ENCODE peak calls at places on chromosomes 12 and 14, in six cellular contexts. O, L, Y, U, S and I are unnamed samples.

GRCh38 chr14:52131640-52132320 is 62.9 kb upstream of the NID2 start:
- DNase-seq in O (peak), L (peak), Y (peak), U (peak), S (peak), I (peak)

GRCh38 chr14:64704145-64704742 is at the start of gene PLEKHG3:
- DNase-seq in O (peak), L (peak), Y (peak), U (peak), S (no peak), I (peak)

GRCh38 chr12:87157791-87158190 is 871.4 kb downstream of the C12orf50 start:
- DNase-seq in O (peak), L (no peak), Y (no peak), U (no peak), S (no peak), I (no peak)

GRCh38 chr12:3617565-3617964 is 126.6 kb downstream of the PRMT8 start:
- DNase-seq in O (no peak), L (no peak), Y (no peak), U (no peak), S (no peak), I (no peak)

GRCh38 chr14:100100032-100100405 is 34.8 kb downstream of the EVL start:
- DNase-seq in O (no peak), L (no peak), Y (no peak), U (no peak), S (no peak), I (no peak)

GRCh38 chr12:124517260-124518050 is 50.0 kb downstream of the NCOR2 start:
- DNase-seq in O (peak), L (no peak), Y (peak), U (no peak), S (no peak), I (no peak)

GRCh38 chr12:100935929-100936328 is 141.4 kb downstream of the ANO4 start:
- DNase-seq in O (no peak), L (no peak), Y (no peak), U (no peak), S (no peak), I (no peak)

GRCh38 chr14:56282179-56282578 is 164.0 kb downstream of the PELI2 start:
- DNase-seq in O (no peak), L (no peak), Y (no peak), U (no peak), S (no peak), I (no peak)

GRCh38 chr14:88682495-88683114 is 110.1 kb downstream of the EML5 start:
- DNase-seq in O (no peak), L (no peak), Y (no peak), U (peak), S (no peak), I (no peak)

GRCh38 chr14:97414718-97415098 is 617.5 kb downstream of the VRK1 start:
- DNase-seq in O (no peak), L (no peak), Y (no peak), U (no peak), S (no peak), I (no peak)

GRCh38 chr14:89678715-89679220 is 261.7 kb upstream of the FOXN3 start:
- DNase-seq in O (no peak), L (no peak), Y (no peak), U (no peak), S (no peak), I (no peak)

GRCh38 chr14:61471297-61471980 is 150.1 kb downstream of the PRKCH start:
- DNase-seq in O (no peak), L (no peak), Y (no peak), U (no peak), S (no peak), I (no peak)

GRCh38 chr12:4802841-4803240 is 82.6 kb downstream of the GALNT8 start:
- DNase-seq in O (no peak), L (no peak), Y (no peak), U (no peak), S (no peak), I (no peak)

GRCh38 chr12:49705479-49706267 is 1.5 kb downstream of the FMNL3 start:
- DNase-seq in O (no peak), L (peak), Y (peak), U (peak), S (no peak), I (peak)

GRCh38 chr14:72745546-72745945 is 148.4 kb downstream of the DPF3 start:
- DNase-seq in O (no peak), L (no peak), Y (peak), U (no peak), S (no peak), I (no peak)

GRCh38 chr14:82359201-82359600 is 825.5 kb upstream of the SEL1L start:
- DNase-seq in O (no peak), L (no peak), Y (no peak), U (no peak), S (no peak), I (no peak)

GRCh38 chr12:122021822-122022392 is at the start of gene BCL7A:
- DNase-seq in O (peak), L (peak), Y (peak), U (peak), S (no peak), I (peak)

GRCh38 chr12:50633950-50634349 is 129.2 kb downstream of the DIP2B start:
- DNase-seq in O (no peak), L (no peak), Y (no peak), U (no peak), S (no peak), I (no peak)

GRCh38 chr12:31412292-31412801 is 86.4 kb upstream of the SINHCAF start:
- DNase-seq in O (no peak), L (no peak), Y (no peak), U (no peak), S (no peak), I (no peak)

GRCh38 chr12:2080604-2081003 is 27.8 kb downstream of the CACNA1C start:
- DNase-seq in O (no peak), L (no peak), Y (no peak), U (no peak), S (no peak), I (no peak)

GRCh38 chr14:101857226-101857625 is 95.7 kb downstream of the PPP2R5C start:
- DNase-seq in O (peak), L (no peak), Y (no peak), U (peak), S (no peak), I (no peak)

GRCh38 chr12:77362871-77363270 is 297.5 kb upstream of the E2F7 start:
- DNase-seq in O (no peak), L (no peak), Y (no peak), U (no peak), S (no peak), I (no peak)

GRCh38 chr12:47817272-47818006 is 2.3 kb downstream of the HDAC7 start:
- DNase-seq in O (no peak), L (peak), Y (no peak), U (no peak), S (no peak), I (no peak)

GRCh38 chr12:51000245-51000644 is 25.9 kb downstream of the SLC11A2 start:
- DNase-seq in O (peak), L (no peak), Y (no peak), U (no peak), S (no peak), I (no peak)

GRCh38 chr12:15984963-15985362 is 73.8 kb downstream of the DERA start:
- DNase-seq in O (no peak), L (no peak), Y (no peak), U (no peak), S (no peak), I (no peak)

GRCh38 chr12:50110127-50110761 is 1.8 kb upstream of the COX14 start:
- DNase-seq in O (peak), L (peak), Y (no peak), U (peak), S (peak), I (peak)

GRCh38 chr12:15856097-15856982 is 25.8 kb upstream of the STRAP start:
- DNase-seq in O (peak), L (peak), Y (peak), U (peak), S (peak), I (peak)

GRCh38 chr12:76029982-76030377 is 1.6 kb downstream of the PHLDA1 start:
- DNase-seq in O (peak), L (no peak), Y (peak), U (no peak), S (no peak), I (peak)

GRCh38 chr12:9940370-9940769 is 8.2 kb upstream of the CLEC2A start:
- DNase-seq in O (peak), L (no peak), Y (peak), U (no peak), S (no peak), I (peak)

GRCh38 chr14:105982664-105983063 is 456.3 kb downstream of the TMEM121 start:
- DNase-seq in O (no peak), L (no peak), Y (no peak), U (no peak), S (no peak), I (no peak)

GRCh38 chr14:76194327-76194726 is 42.6 kb downstream of the GPATCH2L start:
- DNase-seq in O (no peak), L (no peak), Y (no peak), U (no peak), S (peak), I (no peak)

GRCh38 chr12:31728289-31728916 is 418 bp downstream of the AMN1 start:
- DNase-seq in O (peak), L (no peak), Y (no peak), U (peak), S (no peak), I (no peak)

GRCh38 chr14:62428429-62429203 is 616.6 kb downstream of the KCNH5 start:
- DNase-seq in O (no peak), L (no peak), Y (peak), U (no peak), S (no peak), I (no peak)

GRCh38 chr14:102929349-102930137 is 7.1 kb downstream of the AMN start:
- DNase-seq in O (no peak), L (no peak), Y (no peak), U (no peak), S (no peak), I (no peak)

GRCh38 chr14:102926104-102926503 is 3.6 kb downstream of the AMN start:
- DNase-seq in O (no peak), L (no peak), Y (no peak), U (no peak), S (no peak), I (no peak)

GRCh38 chr14:102928412-102929348 is 6.2 kb downstream of the AMN start:
- DNase-seq in O (no peak), L (no peak), Y (peak), U (no peak), S (no peak), I (peak)

GRCh38 chr14:102927346-102927877 is 4.9 kb downstream of the AMN start:
- DNase-seq in O (no peak), L (no peak), Y (no peak), U (no peak), S (no peak), I (no peak)

GRCh38 chr14:102927878-102928411 is 5.5 kb downstream of the AMN start:
- DNase-seq in O (no peak), L (no peak), Y (no peak), U (no peak), S (no peak), I (peak)
- TF ChIP-seq MYC in O (no peak), L (no peak), Y (no peak), U (no peak), S (no peak), I (peak)

GRCh38 chr12:39763071-39763893 is 143.7 kb upstream of the ABCD2 start:
- DNase-seq in O (no peak), L (no peak), Y (no peak), U (no peak), S (no peak), I (no peak)
- TF ChIP-seq MYC in O (no peak), L (no peak), Y (no peak), U (no peak), S (no peak), I (no peak)

DNA sequence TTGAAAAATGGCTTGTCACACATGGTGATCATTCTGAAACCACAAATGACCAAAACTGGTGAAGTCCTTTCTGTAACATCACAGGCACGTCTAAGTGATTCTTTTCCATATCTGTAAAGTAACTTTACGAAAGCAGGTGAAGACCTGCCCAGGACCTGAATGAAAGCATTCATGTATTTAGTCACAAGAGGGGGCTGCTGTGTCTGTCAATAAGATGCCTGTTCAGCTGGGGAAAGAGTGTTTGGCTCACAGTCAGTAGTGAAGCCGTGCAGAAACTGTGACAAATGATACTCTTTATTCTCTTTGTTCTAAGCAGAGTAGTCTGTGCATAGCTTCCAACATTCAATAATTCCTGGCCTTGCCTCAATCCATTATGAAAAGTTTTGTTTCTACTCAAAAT is 373.5 kb upstream of the OR4E1 start:
- DNase-seq in O (peak), L (peak), Y (peak), U (peak), S (no peak), I (peak)
- TF ChIP-seq MYC in O (no peak), L (no peak), Y (no peak), U (no peak), S (no peak), I (no peak)

GRCh38 chr12:95096378-95096777 is 23.0 kb upstream of the NR2C1 start:
- DNase-seq in O (no peak), L (no peak), Y (no peak), U (no peak), S (no peak), I (no peak)
- TF ChIP-seq MYC in O (no peak), L (no peak), Y (no peak), U (no peak), S (no peak), I (no peak)

GRCh38 chr14:93104961-93105360 is 10.8 kb downstream of the ITPK1 start:
- DNase-seq in O (no peak), L (peak), Y (no peak), U (no peak), S (no peak), I (no peak)
- TF ChIP-seq MYC in O (no peak), L (no peak), Y (no peak), U (no peak), S (no peak), I (no peak)

GRCh38 chr12:119156401-119156800 is 22.3 kb upstream of the HSPB8 start:
- DNase-seq in O (peak), L (no peak), Y (no peak), U (no peak), S (no peak), I (no peak)
- TF ChIP-seq MYC in O (no peak), L (no peak), Y (no peak), U (no peak), S (no peak), I (no peak)

GRCh38 chr14:23139874-23140273 is 20.8 kb upstream of the CEBPE start:
- DNase-seq in O (no peak), L (no peak), Y (no peak), U (no peak), S (no peak), I (no peak)
- TF ChIP-seq MYC in O (no peak), L (no peak), Y (no peak), U (no peak), S (no peak), I (no peak)